ENCODE peak calls at places on chromosomes 3 and 15, in eight cellular contexts. W is psoas muscle, H is GM23338, U is right lobe of liver, R is IMR-90, Q is fibroblast of lung, J is adrenal gland, F is lower lobe of right lung. P is an unnamed sample.

GRCh38 chr15:89672221-89673161 is 6.7 kb downstream of the PLIN1 start:
- DNase-seq in W (no peak), H (peak; percentile 13), U (no peak), R (peak; percentile 61), Q (peak; percentile 43), J (peak; percentile 52), F (no peak), P (no peak)

GRCh38 chr15:26615188-26615926 is 157.5 kb downstream of the GABRB3 start:
- DNase-seq in W (no peak), H (peak; percentile 29), U (no peak), R (no peak), Q (no peak), J (no peak), F (no peak), P (no peak)

GRCh38 chr3:108036401-108036800 is 54.4 kb downstream of the CD47 start:
- DNase-seq in W (no peak), H (no peak), U (no peak), R (no peak), Q (no peak), J (no peak), F (no peak), P (no peak)

GRCh38 chr3:64039972-64040733 is 16.9 kb upstream of the PSMD6 start:
- DNase-seq in W (no peak), H (no peak), U (no peak), R (peak; percentile 15), Q (no peak), J (no peak), F (no peak), P (no peak)

GRCh38 chr3:52324676-52325075 is 8.6 kb downstream of the DNAH1 start:
- DNase-seq in W (no peak), H (no peak), U (peak; percentile 24), R (no peak), Q (no peak), J (no peak), F (no peak), P (no peak)

GRCh38 chr3:68931406-68932149 is 769 bp downstream of the TAFA4 start:
- DNase-seq in W (no peak), H (peak; percentile 56), U (no peak), R (no peak), Q (no peak), J (no peak), F (no peak), P (no peak)

GRCh38 chr3:51282931-51283330 is 102.2 kb upstream of the MANF start:
- DNase-seq in W (no peak), H (no peak), U (no peak), R (peak; percentile 74), Q (peak; percentile 8), J (no peak), F (no peak), P (peak; percentile 81)

GRCh38 chr3:65422154-65422553 is 616.6 kb downstream of the MAGI1 start:
- DNase-seq in W (no peak), H (no peak), U (no peak), R (no peak), Q (no peak), J (no peak), F (no peak), P (no peak)

GRCh38 chr3:50503504-50503903 is at the start of gene CACNA2D2:
- DNase-seq in W (peak; percentile 84), H (peak; percentile 77), U (peak; percentile 61), R (no peak), Q (no peak), J (peak; percentile 57), F (peak; percentile 77), P (no peak)

GRCh38 chr3:183490653-183491052 is 62.2 kb upstream of the MCF2L2 start:
- DNase-seq in W (no peak), H (peak; percentile 95), U (no peak), R (no peak), Q (no peak), J (peak; percentile 29), F (no peak), P (peak; percentile 88)

GRCh38 chr3:183491109-183491922 is 62.9 kb upstream of the MCF2L2 start:
- DNase-seq in W (no peak), H (no peak), U (no peak), R (no peak), Q (no peak), J (peak; percentile 34), F (no peak), P (no peak)

GRCh38 chr3:183489455-183490210 is 61.2 kb upstream of the MCF2L2 start:
- DNase-seq in W (no peak), H (no peak), U (no peak), R (peak; percentile 43), Q (peak; percentile 21), J (no peak), F (no peak), P (peak; percentile 57)

GRCh38 chr3:183488343-183488742 is 59.9 kb upstream of the MCF2L2 start:
- DNase-seq in W (no peak), H (no peak), U (no peak), R (no peak), Q (no peak), J (peak; percentile 25), F (no peak), P (no peak)

DNA sequence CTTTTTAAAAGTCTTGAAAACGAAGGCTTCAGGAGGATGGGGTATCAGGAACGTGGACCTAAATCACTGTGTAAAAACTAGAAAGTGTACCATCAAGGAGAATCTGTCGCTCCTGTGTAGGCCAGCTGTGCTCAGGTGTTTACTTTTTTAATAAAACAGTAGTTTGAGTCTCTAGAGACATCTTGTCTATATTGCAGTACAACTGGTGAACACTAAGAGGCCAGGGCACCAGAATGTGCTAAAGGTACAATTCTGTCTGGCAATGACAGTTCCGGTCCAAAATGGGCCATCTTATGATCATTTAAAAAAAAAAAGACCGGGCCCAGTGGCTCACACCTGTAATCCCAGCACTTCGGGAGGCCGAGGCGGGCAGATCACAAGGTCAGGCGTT is 61.8 kb upstream of the MCF2L2 start:
- DNase-seq in W (no peak), H (no peak), U (no peak), R (no peak), Q (no peak), J (peak; percentile 14), F (no peak), P (no peak)
- TF ChIP-seq CTCF in W (no peak), H (peak; percentile 29), U (no peak), R (no peak), Q (no peak), J (no peak), F (no peak), P (no peak)

GRCh38 chr3:98733055-98733777 is 29.9 kb upstream of the ST3GAL6 start:
- DNase-seq in W (peak; percentile 62), H (no peak), U (no peak), R (no peak), Q (peak; percentile 30), J (peak; percentile 63), F (peak; percentile 67), P (no peak)

GRCh38 chr3:98731720-98732238 is 31.4 kb upstream of the ST3GAL6 start:
- DNase-seq in W (no peak), H (no peak), U (no peak), R (no peak), Q (no peak), J (no peak), F (no peak), P (peak; percentile 17)

GRCh38 chr3:98733778-98734281 is 29.3 kb upstream of the ST3GAL6 start:
- DNase-seq in W (no peak), H (peak; percentile 30), U (peak; percentile 66), R (no peak), Q (no peak), J (no peak), F (peak; percentile 51), P (no peak)

GRCh38 chr3:98731138-98731537 is 32.0 kb upstream of the ST3GAL6 start:
- DNase-seq in W (no peak), H (no peak), U (no peak), R (no peak), Q (no peak), J (no peak), F (no peak), P (no peak)

DNA sequence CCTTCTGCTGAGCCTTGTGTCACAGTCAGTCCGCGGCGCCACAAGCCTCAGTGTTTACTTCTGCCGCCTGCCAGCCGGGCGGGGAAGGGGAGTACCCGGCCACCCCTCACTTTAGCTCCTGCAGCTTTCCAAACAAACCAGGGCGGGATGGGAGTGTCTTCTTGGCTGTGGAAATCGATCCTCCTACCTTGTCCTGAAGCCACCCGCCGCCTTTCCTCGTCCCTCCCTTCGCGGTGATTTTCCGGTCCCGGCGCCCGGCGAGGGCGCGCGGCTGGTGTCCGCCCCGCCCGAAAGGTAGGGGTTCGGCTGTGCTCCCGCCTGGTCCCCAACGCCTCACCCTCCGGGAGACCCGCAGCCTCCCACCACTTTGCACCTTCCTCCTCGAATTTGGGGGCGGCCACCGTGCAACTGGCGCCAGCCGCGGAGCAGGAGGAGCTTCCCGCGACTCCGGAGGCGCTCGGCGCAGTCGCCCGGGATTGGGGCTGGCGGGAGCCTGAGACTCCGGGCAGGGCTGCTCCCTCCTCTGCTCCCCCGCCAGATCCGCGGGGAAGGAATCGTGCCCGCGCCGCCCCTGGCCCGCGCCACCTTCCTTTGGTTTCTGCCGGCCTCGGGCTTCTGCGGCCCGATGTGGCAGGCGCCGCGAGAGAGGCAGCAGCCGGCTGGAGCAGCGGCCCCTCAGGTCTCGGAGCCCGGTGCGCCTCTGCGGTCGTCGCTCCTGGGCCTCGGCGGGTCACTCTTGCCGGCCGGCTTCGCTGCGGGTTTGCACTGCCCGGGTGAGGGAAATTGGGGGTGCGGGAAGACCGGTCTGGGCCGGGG is 30.7 kb upstream of the ST3GAL6 start:
- DNase-seq in W (peak; percentile 68), H (peak; percentile 78), U (peak; percentile 87), R (no peak), Q (no peak), J (peak; percentile 77), F (peak; percentile 69), P (no peak)
- H3K4me3 ChIP-seq in W (peak overlapping the region; percentile 93), H (peak overlapping the region; percentile 63), U (peak overlapping the region; percentile 97), R (peak overlapping the region; percentile 62), Q (peak overlapping the region; percentile 75), J (peak overlapping the region; percentile 81), F (peak overlapping the region; percentile 85), P (peak overlapping the region; percentile 88)

GRCh38 chr15:55588818-55589122 is 625 bp upstream of the PYGO1 start:
- DNase-seq in W (no peak), H (peak; percentile 28), U (no peak), R (no peak), Q (no peak), J (no peak), F (no peak), P (no peak)
- H3K27me3 ChIP-seq in W (no peaks in the 10 kb centered on the region), H (peaks cover 70% of the 10 kb centered on the region), U (no peaks in the 10 kb centered on the region), R (no peaks in the 10 kb centered on the region), Q (no peaks in the 10 kb centered on the region), J (no peaks in the 10 kb centered on the region), F (peaks cover 22% of the 10 kb centered on the region), P (peaks cover 8% of the 10 kb centered on the region)

GRCh38 chr3:104990758-104991157 is 376.0 kb upstream of the ALCAM start:
- DNase-seq in W (no peak), H (no peak), U (no peak), R (no peak), Q (no peak), J (no peak), F (no peak), P (no peak)

GRCh38 chr3:104988491-104988890 is 378.2 kb upstream of the ALCAM start:
- DNase-seq in W (no peak), H (no peak), U (no peak), R (no peak), Q (no peak), J (no peak), F (no peak), P (peak; percentile 57)

GRCh38 chr3:104992618-104993017 is 374.1 kb upstream of the ALCAM start:
- DNase-seq in W (no peak), H (no peak), U (no peak), R (no peak), Q (no peak), J (no peak), F (no peak), P (no peak)

GRCh38 chr3:104989878-104990277 is 376.8 kb upstream of the ALCAM start:
- DNase-seq in W (no peak), H (no peak), U (no peak), R (peak; percentile 1), Q (no peak), J (no peak), F (no peak), P (no peak)

GRCh38 chr3:104987859-104988258 is 378.9 kb upstream of the ALCAM start:
- DNase-seq in W (no peak), H (peak; percentile 12), U (no peak), R (no peak), Q (no peak), J (no peak), F (no peak), P (peak; percentile 8)
- TF ChIP-seq CTCF in W (no peak), H (peak; percentile 49), U (no peak), R (no peak), Q (no peak), J (no peak), F (no peak), P (no peak)